ENCODE peak calls at places on chromosomes 1 and 21, in ten cellular contexts. N is brain microvascular endothelial cell; B is bronchial epithelial cell; V is CD4-positive, alpha-beta T cell; D is GM12864; T is endothelial cell; Z is psoas muscle; R is tibial nerve; H is AG09319; A is Calu3. P is an unnamed sample.

GRCh38 chr1:32201011-32201855 is 838 bp downstream of the CCDC28B start:
- DNase-seq in N (peak; percentile 42), B (no peak), V (peak; percentile 66), D (peak; percentile 61), T (peak; percentile 60), Z (peak; percentile 75), R (peak; percentile 70), H (no peak), A (peak; percentile 57), P (no peak)

GRCh38 chr1:28010979-28011378 is 51.2 kb downstream of the XKR8 start:
- DNase-seq in N (no peak), B (peak; percentile 3), V (no peak), D (no peak), T (no peak), Z (no peak), R (no peak), H (no peak), A (no peak), P (no peak)

GRCh38 chr1:219837274-219837993 is 90.9 kb downstream of the SLC30A10 start:
- DNase-seq in N (peak; percentile 46), B (peak; percentile 51), V (no peak), D (no peak), T (peak; percentile 51), Z (no peak), R (peak; percentile 66), H (peak; percentile 0), A (peak; percentile 55), P (no peak)

GRCh38 chr21:43658769-43659135 is 536 bp downstream of the HSF2BP start:
- DNase-seq in N (no peak), B (no peak), V (no peak), D (no peak), T (no peak), Z (peak; percentile 73), R (no peak), H (no peak), A (no peak), P (no peak)

GRCh38 chr1:112988367-112988766 is 32.4 kb upstream of the SLC16A1 start:
- DNase-seq in N (no peak), B (peak; percentile 78), V (no peak), D (no peak), T (no peak), Z (no peak), R (no peak), H (no peak), A (no peak), P (no peak)

GRCh38 chr1:22794691-22795090 is 84.1 kb downstream of the EPHB2 start:
- DNase-seq in N (no peak), B (no peak), V (no peak), D (no peak), T (no peak), Z (no peak), R (peak; percentile 36), H (no peak), A (no peak), P (no peak)

GRCh38 chr1:21956720-21957552 is 19.8 kb upstream of the HSPG2 start:
- DNase-seq in N (no peak), B (peak; percentile 99), V (peak; percentile 46), D (no peak), T (no peak), Z (peak; percentile 52), R (no peak), H (no peak), A (peak; percentile 86), P (peak; percentile 29)

GRCh38 chr1:44941424-44942324 is 44.7 kb downstream of the EIF2B3 start:
- DNase-seq in N (no peak), B (no peak), V (no peak), D (no peak), T (no peak), Z (no peak), R (no peak), H (no peak), A (no peak), P (no peak)

GRCh38 chr1:55536466-55536865 is 321.3 kb upstream of the USP24 start:
- DNase-seq in N (no peak), B (no peak), V (no peak), D (no peak), T (no peak), Z (no peak), R (no peak), H (no peak), A (no peak), P (no peak)

GRCh38 chr21:21688877-21689276 is 690.7 kb downstream of the NCAM2 start:
- DNase-seq in N (no peak), B (no peak), V (no peak), D (no peak), T (peak; percentile 31), Z (peak; percentile 35), R (no peak), H (no peak), A (no peak), P (no peak)

GRCh38 chr1:220094016-220094911 is at the start of gene IARS2:
- DNase-seq in N (peak; percentile 79), B (peak; percentile 57), V (peak; percentile 89), D (peak; percentile 53), T (peak; percentile 85), Z (peak; percentile 94), R (peak; percentile 79), H (peak; percentile 45), A (peak; percentile 97), P (peak; percentile 95)

GRCh38 chr21:32312976-32313375 is 14.3 kb downstream of the MRAP start:
- DNase-seq in N (no peak), B (no peak), V (no peak), D (no peak), T (no peak), Z (no peak), R (no peak), H (no peak), A (no peak), P (no peak)

GRCh38 chr1:93692983-93693591 is 11.4 kb upstream of the BCAR3 start:
- DNase-seq in N (peak; percentile 75), B (peak; percentile 97), V (no peak), D (peak; percentile 66), T (no peak), Z (no peak), R (no peak), H (no peak), A (peak; percentile 57), P (no peak)

GRCh38 chr1:1683104-1683905 is 9.3 kb downstream of the SLC35E2B start:
- DNase-seq in N (no peak), B (no peak), V (no peak), D (no peak), T (no peak), Z (peak; percentile 44), R (no peak), H (no peak), A (no peak), P (peak; percentile 73)

GRCh38 chr1:182962554-182963115 is 9.7 kb upstream of the SHCBP1L start:
- DNase-seq in N (peak; percentile 83), B (peak; percentile 93), V (no peak), D (peak; percentile 71), T (peak; percentile 51), Z (peak; percentile 88), R (peak; percentile 75), H (peak; percentile 83), A (peak; percentile 80), P (no peak)

GRCh38 chr1:13911697-13912619 is 212.0 kb downstream of the PRDM2 start:
- DNase-seq in N (no peak), B (no peak), V (no peak), D (no peak), T (no peak), Z (no peak), R (no peak), H (no peak), A (no peak), P (no peak)

GRCh38 chr1:34126486-34126885 is 38.5 kb downstream of the CSMD2 start:
- DNase-seq in N (no peak), B (no peak), V (no peak), D (no peak), T (no peak), Z (no peak), R (no peak), H (no peak), A (no peak), P (no peak)

GRCh38 chr1:110824192-110824591 is 48.8 kb upstream of the CD53 start:
- DNase-seq in N (no peak), B (no peak), V (no peak), D (no peak), T (no peak), Z (no peak), R (no peak), H (no peak), A (no peak), P (peak; percentile 84)

DNA sequence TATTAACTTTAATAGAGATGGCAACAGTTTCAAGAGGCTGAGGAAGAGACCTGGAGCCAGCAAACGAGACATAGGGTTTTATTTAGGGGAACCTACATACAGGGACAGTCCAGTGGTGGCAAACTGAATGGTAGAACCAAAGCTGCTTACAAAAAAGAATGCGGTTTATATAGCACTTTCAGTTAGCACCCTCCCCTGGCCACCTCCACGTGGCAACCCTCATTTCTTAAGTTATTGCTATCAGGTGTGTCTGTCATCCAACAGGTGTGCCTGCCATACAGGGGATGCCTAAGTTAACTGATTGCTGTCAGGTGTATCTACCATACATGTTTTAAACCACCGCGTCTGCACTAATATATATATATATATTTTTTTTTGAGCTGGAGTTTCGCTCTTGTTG is 129.2 kb upstream of the DUSP10 start:
- DNase-seq in N (no peak), B (no peak), V (no peak), D (no peak), T (no peak), Z (no peak), R (no peak), H (no peak), A (no peak), P (no peak)
- TF ChIP-seq CTCF in N (no peak), B (no peak), V (no peak), D (no peak), T (no peak), Z (no peak), R (no peak), H (no peak), A (no peak), P (no peak)

DNA sequence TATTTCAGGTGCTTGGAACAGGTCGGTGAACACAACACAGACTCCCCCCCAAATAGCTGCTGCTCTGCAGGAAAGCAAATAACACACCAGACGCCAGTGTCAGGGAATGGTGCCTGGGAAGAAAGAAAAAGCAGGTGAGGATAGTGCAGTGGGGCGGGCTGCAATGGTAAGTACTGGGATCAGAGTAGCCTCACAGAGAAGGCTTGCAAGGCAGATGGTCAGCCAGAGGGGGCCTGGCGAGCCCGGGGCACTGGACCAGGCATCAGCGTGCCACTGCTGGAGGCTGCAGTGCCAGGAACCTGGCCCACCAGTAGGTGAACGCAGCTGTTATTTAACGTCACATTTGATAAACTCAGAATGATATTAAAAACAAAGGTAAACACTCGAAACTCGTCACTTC is 60.0 kb downstream of the POFUT2 start:
- DNase-seq in N (no peak), B (no peak), V (no peak), D (no peak), T (no peak), Z (no peak), R (no peak), H (no peak), A (no peak), P (peak; percentile 59)
- TF ChIP-seq CTCF in N (peak; percentile 42), B (no peak), V (no peak), D (no peak), T (no peak), Z (no peak), R (no peak), H (no peak), A (no peak), P (peak; percentile 36)

GRCh38 chr1:152878042-152878441 is at the start of gene SMCP:
- DNase-seq in N (no peak), B (no peak), V (no peak), D (no peak), T (peak; percentile 46), Z (no peak), R (no peak), H (no peak), A (no peak), P (no peak)
- TF ChIP-seq CTCF in N (peak; percentile 31), B (peak; percentile 40), V (no peak), D (peak; percentile 58), T (peak; percentile 57), Z (no peak), R (no peak), H (peak; percentile 11), A (peak; percentile 25), P (peak; percentile 9)

GRCh38 chr1:210882414-210883221 is 251.3 kb downstream of the KCNH1 start:
- DNase-seq in N (peak; percentile 3), B (peak; percentile 80), V (no peak), D (no peak), T (no peak), Z (no peak), R (no peak), H (no peak), A (peak; percentile 27), P (no peak)
- TF ChIP-seq CTCF in N (no peak), B (no peak), V (no peak), D (no peak), T (no peak), Z (no peak), R (no peak), H (no peak), A (no peak), P (peak; percentile 33)

P was measured in chondrocyte.